ENCODE peak calls at places on chromosomes 11 and 22, in six cellular contexts. K is endothelial cell of umbilical vein, T is A549, P is HepG2, S is K562, E is GM12878. D is an unnamed sample.

GRCh38 chr22:24584871-24585411 is 7.9 kb downstream of the LRRC75B start:
- DNase-seq in P (no peak), T (no peak), S (no peak), E (no peak), K (no peak), D (no peak)

GRCh38 chr22:33013051-33013450 is 45.1 kb downstream of the SYN3 start:
- DNase-seq in P (peak), S (no peak), E (no peak), T (no peak), K (no peak), D (no peak)

GRCh38 chr11:69035150-69035958 is 13.4 kb upstream of the TPCN2 start:
- DNase-seq in E (no peak), K (no peak), S (no peak), T (no peak), P (no peak), D (peak)

GRCh38 chr22:48096411-48096810 is 1334.0 kb downstream of the TBC1D22A start:
- DNase-seq in P (no peak), K (no peak), S (no peak), E (no peak), T (no peak), D (no peak)

GRCh38 chr11:34234086-34234740 is 123.6 kb downstream of the ABTB2 start:
- DNase-seq in S (peak), K (peak), P (no peak), T (no peak), E (peak), D (peak)

GRCh38 chr22:30190619-30191018 is 55.9 kb downstream of the LIF start:
- DNase-seq in T (no peak), S (no peak), P (no peak), E (no peak), K (no peak), D (no peak)

GRCh38 chr11:78344114-78344513 is 73.5 kb downstream of the GAB2 start:
- DNase-seq in K (peak), E (no peak), P (no peak), S (no peak), T (no peak), D (no peak)

GRCh38 chr11:126917531-126918204 is 82.9 kb downstream of the KIRREL3 start:
- DNase-seq in K (no peak), S (no peak), P (no peak), E (peak), T (peak), D (no peak)

GRCh38 chr11:125166347-125166841 is 1.8 kb downstream of the PKNOX2 start:
- DNase-seq in P (no peak), T (no peak), S (no peak), E (no peak), K (no peak), D (no peak)
- TF ChIP-seq MYC in P (no peak), T (no peak), S (no peak), E (no peak), K (no peak), D (no peak)

GRCh38 chr11:135073444-135073843 is 661.4 kb upstream of the B3GAT1 start:
- DNase-seq in T (no peak), E (no peak), K (no peak), P (no peak), S (no peak), D (no peak)

GRCh38 chr11:135075740-135076139 is 663.7 kb upstream of the B3GAT1 start:
- DNase-seq in S (peak), K (peak), T (no peak), E (no peak), P (peak), D (peak)

GRCh38 chr11:135073870-135074269 is 661.8 kb upstream of the B3GAT1 start:
- DNase-seq in S (no peak), T (no peak), K (no peak), P (no peak), E (no peak), D (no peak)

GRCh38 chr11:135069884-135070283 is 657.8 kb upstream of the B3GAT1 start:
- DNase-seq in K (no peak), T (no peak), P (no peak), E (no peak), S (no peak), D (no peak)

DNA sequence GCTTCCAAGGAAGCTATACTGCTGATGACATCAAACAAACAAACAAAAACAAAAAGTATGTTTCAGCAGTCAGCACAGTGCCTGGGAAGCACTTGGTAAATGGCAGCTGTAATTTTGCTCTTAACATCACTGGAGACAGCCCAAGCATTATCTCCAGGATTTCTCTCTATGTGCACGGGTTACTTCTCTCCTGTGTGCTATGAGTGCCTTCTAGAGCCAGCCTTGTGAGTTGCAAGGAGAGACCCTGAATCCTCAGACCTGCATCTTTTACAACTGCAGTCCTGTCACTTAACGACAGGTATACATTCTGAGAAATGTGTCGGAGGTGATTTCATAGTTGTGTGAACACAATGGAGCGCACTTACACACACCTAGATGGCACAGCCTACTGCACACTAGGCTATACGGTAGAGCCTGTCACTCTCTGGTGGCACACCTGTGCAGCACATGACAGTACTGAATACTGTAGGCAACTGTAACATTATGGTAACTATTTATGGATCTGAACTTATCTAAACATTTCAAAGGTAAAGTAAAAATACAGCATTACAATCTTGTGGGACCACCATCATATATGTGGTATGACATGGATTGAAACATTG is 662.5 kb upstream of the B3GAT1 start:
- DNase-seq in K (peak), S (no peak), P (no peak), E (no peak), T (no peak), D (peak)
- TF ChIP-seq CTCF in K (no peak), S (no peak), P (peak), E (no peak), T (no peak), D (peak)

GRCh38 chr11:2150206-2150847 is 10.7 kb downstream of the INS start:
- DNase-seq in K (peak), T (peak), P (peak), S (no peak), E (no peak), D (peak)
- TF ChIP-seq MAX in K (no peak), T (no peak), P (no peak), S (no peak), E (no peak), D (no peak)

GRCh38 chr22:49905465-49905864 is 12.8 kb downstream of the ALG12 start:
- DNase-seq in K (no peak), S (no peak), T (no peak), E (no peak), P (no peak), D (no peak)

GRCh38 chr22:49901457-49901856 is 16.8 kb downstream of the ALG12 start:
- DNase-seq in P (no peak), E (no peak), S (no peak), K (no peak), T (no peak), D (no peak)

GRCh38 chr22:49904040-49904369 is 14.2 kb downstream of the ALG12 start:
- DNase-seq in P (no peak), K (no peak), T (no peak), S (no peak), E (no peak), D (no peak)

GRCh38 chr22:49906071-49906798 is 12.0 kb downstream of the ALG12 start:
- DNase-seq in S (no peak), K (no peak), T (no peak), E (no peak), P (no peak), D (no peak)

DNA sequence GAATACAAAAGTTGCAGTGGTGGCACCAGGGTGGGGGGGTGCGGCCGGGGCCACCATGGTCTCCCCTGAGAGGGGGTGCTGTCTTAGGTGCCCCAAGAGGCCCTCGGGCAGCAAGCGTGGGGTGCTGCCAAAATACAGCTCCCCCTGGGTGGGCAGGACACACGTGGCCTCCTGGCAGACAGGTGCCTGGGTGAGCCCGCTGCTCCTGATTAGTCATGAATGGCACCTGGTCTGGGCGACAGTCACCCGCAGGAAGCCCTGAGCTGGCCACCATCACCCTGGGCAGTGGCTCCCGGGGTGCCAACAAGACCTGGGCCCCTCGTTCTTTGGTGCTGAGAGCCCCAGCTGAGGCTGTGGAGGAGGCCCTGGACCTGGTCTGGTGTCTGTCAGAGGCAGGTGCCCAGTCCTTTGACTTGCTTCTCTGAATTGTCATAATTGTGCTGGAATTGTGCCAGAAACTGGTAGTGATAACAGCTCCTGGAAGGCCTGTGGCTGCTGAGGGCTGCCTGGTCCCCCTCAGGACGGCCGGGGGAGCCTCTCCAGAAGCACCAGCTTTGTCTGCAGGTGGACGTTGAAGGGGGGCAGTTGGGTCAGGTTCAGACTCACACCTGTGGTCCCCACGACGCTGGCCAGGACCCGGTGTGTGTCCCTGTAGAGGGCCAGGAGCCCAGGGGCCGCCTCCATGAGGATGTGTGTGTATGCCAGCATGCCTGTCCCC is 14.8 kb downstream of the ALG12 start:
- DNase-seq in T (no peak), S (peak), P (no peak), K (no peak), E (no peak), D (no peak)
- TF ChIP-seq MYC in T (no peak), S (no peak), P (no peak), K (no peak), E (no peak), D (no peak)

GRCh38 chr11:59102259-59102765 is 4.7 kb upstream of the FAM111B start:
- DNase-seq in T (peak), K (peak), S (peak), E (peak), P (no peak), D (no peak)

GRCh38 chr11:59097113-59097708 is 9.8 kb upstream of the FAM111B start:
- DNase-seq in T (no peak), E (no peak), S (peak), P (peak), K (peak), D (peak)
- TF ChIP-seq CTCF in T (peak), E (peak), S (peak), P (peak), K (peak), D (peak)

GRCh38 chr22:19822301-19823117 is 32.2 kb downstream of the GNB1L start:
- DNase-seq in T (no peak), E (no peak), K (no peak), P (no peak), S (no peak), D (no peak)
- TF ChIP-seq MAX in T (no peak), E (no peak), K (no peak), P (no peak), S (no peak), D (no peak)

GRCh38 chr11:2790581-2790925 is 90.8 kb upstream of the KCNQ1OT1 start:
- DNase-seq in E (no peak), P (no peak), S (no peak), T (no peak), K (no peak), D (no peak)

GRCh38 chr11:2791139-2791520 is 91.3 kb upstream of the KCNQ1OT1 start:
- DNase-seq in S (no peak), P (no peak), T (no peak), E (no peak), K (no peak), D (no peak)

GRCh38 chr11:2792376-2793250 is 92.8 kb upstream of the KCNQ1OT1 start:
- DNase-seq in P (no peak), S (no peak), T (no peak), E (no peak), K (no peak), D (no peak)

GRCh38 chr11:2789791-2790580 is 90.2 kb upstream of the KCNQ1OT1 start:
- DNase-seq in S (no peak), K (no peak), P (no peak), E (no peak), T (no peak), D (no peak)

DNA sequence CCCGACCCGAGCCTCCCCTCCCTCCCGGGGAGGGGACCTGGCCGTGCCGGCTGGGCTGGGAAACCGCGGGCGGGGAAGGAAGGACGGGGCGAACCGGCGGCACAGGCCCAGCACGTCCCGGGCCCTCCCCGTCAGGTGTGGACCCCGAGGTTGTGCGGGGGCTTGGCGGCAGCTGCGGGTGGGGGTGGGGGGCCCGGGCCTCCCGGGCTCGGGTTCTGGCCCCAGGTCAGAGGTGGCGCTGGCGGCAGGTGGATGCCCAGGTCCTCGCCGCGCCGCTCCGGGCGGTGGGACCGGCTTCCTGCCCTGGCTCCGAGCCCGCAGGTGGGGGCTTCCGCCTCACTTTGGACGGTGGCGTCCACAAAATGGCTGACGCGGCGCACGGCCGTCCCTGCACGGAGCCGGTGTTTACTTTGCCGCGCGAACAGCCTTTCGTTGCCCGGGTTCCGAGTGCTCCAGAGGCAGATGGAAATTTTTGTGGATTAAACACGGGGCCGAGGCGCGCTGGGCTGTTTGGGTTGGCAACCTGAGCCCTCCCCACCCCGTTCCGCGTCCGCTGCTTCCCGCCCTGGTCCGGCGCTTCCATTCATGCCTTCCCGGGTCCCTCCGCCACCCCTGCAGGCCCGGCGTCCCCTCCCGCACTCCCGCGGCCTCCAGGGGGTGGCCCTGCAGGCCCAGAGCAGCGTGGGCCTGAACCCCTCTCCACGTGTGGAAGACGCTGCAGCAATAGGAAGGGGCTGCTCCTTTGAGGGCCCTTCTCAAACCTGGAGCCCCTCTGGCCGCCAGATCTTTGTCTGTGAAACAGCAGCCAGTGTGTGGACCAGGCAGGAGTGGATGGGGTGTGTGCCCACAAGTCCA is 92.0 kb upstream of the KCNQ1OT1 start:
- DNase-seq in K (no peak), E (no peak), S (no peak), T (no peak), P (no peak), D (no peak)
- TF ChIP-seq MYC in K (no peak), E (no peak), S (no peak), T (no peak), P (no peak), D (no peak)